ENCODE peak calls at places on chromosomes 12 and 14, in ten cellular contexts. C is GM04503, E is HCEC 1CT, K is MCF 10A, N is cardiac fibroblast, W is nephron progenitor cell, B is AG20443, R is AG04449, F is islet precursor cell, Y is thoracic aorta. G is an unnamed sample.
A peak's percentile ranks its signal among the peaks of the same experiment; 100 is the strongest.

GRCh38 chr12:14571779-14572178 is 4.1 kb upstream of the PLBD1 start:
- DNase-seq in C (no peak), E (no peak), K (no peak), N (no peak), W (no peak), B (no peak), R (no peak), F (no peak), Y (no peak), G (no peak)

GRCh38 chr12:50166776-50167025 is 468 bp downstream of the CERS5 start:
- DNase-seq in C (no peak), E (peak; percentile 18), K (peak; percentile 22), N (no peak), W (no peak), B (no peak), R (no peak), F (no peak), Y (no peak), G (no peak)

GRCh38 chr12:69046372-69046771 is 113.4 kb upstream of the CPM start:
- DNase-seq in C (no peak), E (no peak), K (no peak), N (no peak), W (no peak), B (no peak), R (no peak), F (no peak), Y (no peak), G (no peak)

GRCh38 chr14:57747036-57747435 is 118.9 kb downstream of the SLC35F4 start:
- DNase-seq in C (no peak), E (no peak), K (peak; percentile 36), N (peak; percentile 49), W (no peak), B (no peak), R (no peak), F (no peak), Y (no peak), G (peak; percentile 44)

GRCh38 chr12:110844551-110845395 is 2.0 kb upstream of the CCDC63 start:
- DNase-seq in C (peak; percentile 27), E (peak; percentile 34), K (peak; percentile 46), N (peak; percentile 12), W (no peak), B (peak; percentile 72), R (no peak), F (no peak), Y (peak; percentile 38), G (no peak)

GRCh38 chr12:3753549-3754284 is 808 bp upstream of the CRACR2A start:
- DNase-seq in C (no peak), E (peak; percentile 24), K (no peak), N (peak; percentile 49), W (peak; percentile 8), B (peak; percentile 62), R (no peak), F (peak; percentile 49), Y (no peak), G (no peak)

GRCh38 chr12:79420146-79420618 is 270.6 kb downstream of the PAWR start:
- DNase-seq in C (peak; percentile 91), E (peak; percentile 97), K (peak; percentile 79), N (peak; percentile 95), W (no peak), B (peak; percentile 52), R (peak; percentile 93), F (peak; percentile 72), Y (no peak), G (peak; percentile 69)

GRCh38 chr14:21997300-21997699 is 323.7 kb upstream of the OR4E1 start:
- DNase-seq in C (no peak), E (no peak), K (peak; percentile 46), N (peak; percentile 3), W (no peak), B (no peak), R (no peak), F (peak; percentile 64), Y (no peak), G (no peak)

GRCh38 chr14:49550284-49551184 is 35.6 kb downstream of the RPS29 start:
- DNase-seq in C (no peak), E (peak; percentile 9), K (no peak), N (peak; percentile 58), W (no peak), B (no peak), R (no peak), F (no peak), Y (no peak), G (no peak)

GRCh38 chr12:63045020-63045860 is 105.8 kb downstream of the AVPR1A start:
- DNase-seq in C (peak; percentile 45), E (peak; percentile 5), K (peak; percentile 36), N (peak; percentile 86), W (no peak), B (peak; percentile 65), R (peak; percentile 81), F (peak; percentile 75), Y (no peak), G (peak; percentile 43)

GRCh38 chr12:104142543-104142942 is 4.5 kb upstream of the NFYB start:
- DNase-seq in C (no peak), E (no peak), K (no peak), N (no peak), W (no peak), B (no peak), R (no peak), F (peak; percentile 68), Y (no peak), G (no peak)

GRCh38 chr14:68735836-68736235 is 57.0 kb downstream of the ZFP36L1 start:
- DNase-seq in C (no peak), E (no peak), K (no peak), N (no peak), W (no peak), B (no peak), R (no peak), F (no peak), Y (no peak), G (no peak)

GRCh38 chr14:31947076-31947475 is 130.0 kb upstream of the ARHGAP5 start:
- DNase-seq in C (no peak), E (no peak), K (peak; percentile 58), N (no peak), W (no peak), B (no peak), R (no peak), F (no peak), Y (no peak), G (no peak)

GRCh38 chr12:1619599-1619998 is 9.4 kb upstream of the WNT5B start:
- DNase-seq in C (no peak), E (no peak), K (no peak), N (no peak), W (no peak), B (no peak), R (no peak), F (no peak), Y (no peak), G (no peak)

GRCh38 chr12:65269603-65270002 is 8.9 kb upstream of the MSRB3 start:
- DNase-seq in C (no peak), E (peak; percentile 9), K (no peak), N (peak; percentile 50), W (no peak), B (peak; percentile 13), R (no peak), F (no peak), Y (no peak), G (no peak)

GRCh38 chr14:98198385-98198784 is 1073.6 kb downstream of the BCL11B start:
- DNase-seq in C (no peak), E (no peak), K (no peak), N (no peak), W (no peak), B (no peak), R (no peak), F (peak; percentile 56), Y (no peak), G (no peak)

GRCh38 chr12:121592323-121592722 is 11.5 kb upstream of the KDM2B start:
- DNase-seq in C (no peak), E (no peak), K (no peak), N (no peak), W (no peak), B (no peak), R (no peak), F (peak; percentile 79), Y (no peak), G (no peak)

GRCh38 chr14:29264865-29265264 is 498.3 kb downstream of the FOXG1 start:
- DNase-seq in C (no peak), E (no peak), K (no peak), N (peak; percentile 36), W (no peak), B (no peak), R (no peak), F (no peak), Y (no peak), G (no peak)

GRCh38 chr12:81022531-81022930 is 55.3 kb upstream of the ACSS3 start:
- DNase-seq in C (no peak), E (no peak), K (no peak), N (peak; percentile 29), W (no peak), B (no peak), R (no peak), F (no peak), Y (no peak), G (no peak)

GRCh38 chr12:65540140-65540539 is 261.7 kb downstream of the MSRB3 start:
- DNase-seq in C (no peak), E (no peak), K (peak; percentile 32), N (no peak), W (no peak), B (no peak), R (no peak), F (no peak), Y (no peak), G (no peak)

GRCh38 chr12:70365648-70366518 is at the start of gene KCNMB4:
- DNase-seq in C (no peak), E (peak; percentile 21), K (peak; percentile 42), N (peak; percentile 37), W (peak; percentile 92), B (peak; percentile 72), R (no peak), F (peak; percentile 98), Y (no peak), G (no peak)

GRCh38 chr14:38964630-38965029 is 138.4 kb downstream of the SEC23A start:
- DNase-seq in C (no peak), E (peak; percentile 10), K (peak; percentile 8), N (peak; percentile 34), W (no peak), B (peak; percentile 52), R (peak; percentile 23), F (no peak), Y (no peak), G (no peak)

GRCh38 chr14:103522649-103523582 is at the start of gene CKB:
- DNase-seq in C (no peak), E (no peak), K (no peak), N (peak; percentile 44), W (peak; percentile 81), B (peak; percentile 90), R (no peak), F (no peak), Y (no peak), G (no peak)

GRCh38 chr12:88471641-88472040 is 108.6 kb downstream of the KITLG start:
- DNase-seq in C (peak; percentile 70), E (peak; percentile 85), K (peak; percentile 90), N (peak; percentile 64), W (no peak), B (peak; percentile 75), R (no peak), F (no peak), Y (no peak), G (peak; percentile 99)

GRCh38 chr14:100304825-100305445 is 1.3 kb downstream of the SLC25A29 start:
- DNase-seq in C (no peak), E (peak; percentile 13), K (peak; percentile 46), N (peak; percentile 39), W (peak; percentile 49), B (peak; percentile 34), R (no peak), F (peak; percentile 74), Y (no peak), G (peak; percentile 43)

GRCh38 chr14:51726166-51726899 is 74.6 kb downstream of the FRMD6 start:
- DNase-seq in C (no peak), E (peak; percentile 70), K (no peak), N (peak; percentile 64), W (no peak), B (peak; percentile 32), R (no peak), F (no peak), Y (no peak), G (peak; percentile 6)

GRCh38 chr14:88559852-88560251 is 3.0 kb upstream of the ZC3H14 start:
- DNase-seq in C (peak; percentile 54), E (peak; percentile 75), K (peak; percentile 29), N (peak; percentile 73), W (no peak), B (peak; percentile 46), R (no peak), F (no peak), Y (no peak), G (no peak)

GRCh38 chr12:104569348-104570173 is 112.8 kb downstream of the CHST11 start:
- DNase-seq in C (no peak), E (no peak), K (no peak), N (no peak), W (no peak), B (no peak), R (no peak), F (no peak), Y (no peak), G (no peak)